ENCODE peak calls at places on chromosomes 5 and 9, in nine cellular contexts. X is IMR-90, N is thyroid gland, C is GM12891, M is heart left ventricle, D is A549, G is breast epithelium, V is body of pancreas, Q is uterus. T is an unnamed sample.

GRCh38 chr5:1461396-1461795 is 16.2 kb upstream of the SLC6A3 start:
- DNase-seq in G (no peak), M (no peak), Q (no peak), V (no peak), X (no peak), D (no peak), C (no peak), N (no peak), T (no peak)

GRCh38 chr9:133148351-133149129 is 15.2 kb downstream of the GBGT1 start:
- DNase-seq in X (peak; percentile 38), C (no peak), D (no peak), G (peak; percentile 54), Q (peak; percentile 57), N (peak; percentile 70), M (no peak), V (peak; percentile 64), T (peak; percentile 64)

GRCh38 chr9:110241491-110242321 is 14.6 kb downstream of the TXN start:
- DNase-seq in C (no peak), X (peak; percentile 39), D (peak; percentile 36), N (no peak), V (no peak), M (no peak), Q (no peak), G (no peak), T (no peak)

GRCh38 chr5:39102684-39103155 is 28.5 kb upstream of the RICTOR start:
- DNase-seq in N (no peak), C (no peak), Q (no peak), X (peak; percentile 24), D (peak; percentile 87), V (no peak), M (no peak), G (no peak), T (no peak)

GRCh38 chr5:75720882-75721281 is 3.6 kb upstream of the POC5 start:
- DNase-seq in D (no peak), X (no peak), V (no peak), C (no peak), N (no peak), Q (no peak), G (no peak), M (no peak), T (no peak)

GRCh38 chr9:86794356-86795046 is 152.8 kb downstream of the GAS1 start:
- DNase-seq in V (no peak), N (no peak), C (no peak), G (no peak), X (peak; percentile 79), Q (peak; percentile 70), D (no peak), M (no peak), T (no peak)

GRCh38 chr5:154977409-154977808 is 36.1 kb upstream of the KIF4B start:
- DNase-seq in D (peak; percentile 27), G (no peak), V (no peak), X (peak; percentile 47), N (no peak), M (no peak), C (no peak), Q (no peak), T (no peak)

GRCh38 chr5:137629646-137630045 is 106.2 kb downstream of the KLHL3 start:
- DNase-seq in X (peak; percentile 63), Q (no peak), V (peak; percentile 34), N (no peak), M (no peak), G (no peak), C (peak; percentile 52), D (peak; percentile 60), T (peak; percentile 45)

GRCh38 chr5:53063176-53063575 is 46.4 kb downstream of the MOCS2 start:
- DNase-seq in V (no peak), X (peak; percentile 43), D (no peak), C (no peak), Q (no peak), M (no peak), G (no peak), N (no peak), T (no peak)

GRCh38 chr5:54175-54730 is 37.7 kb upstream of the PLEKHG4B start:
- DNase-seq in X (no peak), D (no peak), G (no peak), M (no peak), N (no peak), V (no peak), C (no peak), Q (no peak), T (no peak)

GRCh38 chr5:115457985-115458384 is 86.6 kb downstream of the FEM1C start:
- DNase-seq in C (no peak), X (no peak), G (no peak), N (peak; percentile 43), V (peak; percentile 89), Q (no peak), M (peak; percentile 37), D (no peak), T (no peak)

GRCh38 chr5:56490971-56491468 is 257.9 kb upstream of the ANKRD55 start:
- DNase-seq in C (no peak), D (no peak), V (no peak), G (peak; percentile 87), Q (peak; percentile 27), N (peak; percentile 91), X (no peak), M (no peak), T (no peak)

GRCh38 chr5:11496127-11496719 is 408.0 kb downstream of the CTNND2 start:
- DNase-seq in N (no peak), V (no peak), G (no peak), X (no peak), D (no peak), M (peak; percentile 34), Q (no peak), C (no peak), T (no peak)

GRCh38 chr5:177382423-177383029 is 1.7 kb upstream of the SLC34A1 start:
- DNase-seq in V (peak; percentile 74), X (peak; percentile 18), C (no peak), Q (no peak), G (no peak), N (no peak), M (no peak), D (peak; percentile 59), T (no peak)

GRCh38 chr5:1208743-1209551 is 7.6 kb downstream of the SLC6A19 start:
- DNase-seq in G (no peak), C (no peak), N (peak; percentile 51), M (peak; percentile 26), D (peak; percentile 40), V (no peak), X (no peak), Q (no peak), T (peak; percentile 75)

GRCh38 chr5:54455413-54456157 is at the start of gene HSPB3:
- DNase-seq in N (no peak), V (no peak), C (no peak), D (no peak), G (no peak), M (peak; percentile 82), X (peak; percentile 45), Q (peak; percentile 54), T (no peak)

GRCh38 chr5:54460181-54460919 is 4.9 kb downstream of the HSPB3 start:
- DNase-seq in C (no peak), V (no peak), M (peak; percentile 62), X (peak; percentile 71), G (no peak), D (peak; percentile 54), Q (no peak), N (no peak), T (no peak)

GRCh38 chr5:54454602-54455001 is 897 bp upstream of the HSPB3 start:
- DNase-seq in N (no peak), G (no peak), C (no peak), V (no peak), M (no peak), Q (no peak), D (no peak), X (no peak), T (no peak)

GRCh38 chr5:54458221-54458620 is 2.7 kb downstream of the HSPB3 start:
- DNase-seq in D (no peak), N (no peak), M (no peak), X (no peak), G (no peak), Q (no peak), V (no peak), C (no peak), T (no peak)

DNA sequence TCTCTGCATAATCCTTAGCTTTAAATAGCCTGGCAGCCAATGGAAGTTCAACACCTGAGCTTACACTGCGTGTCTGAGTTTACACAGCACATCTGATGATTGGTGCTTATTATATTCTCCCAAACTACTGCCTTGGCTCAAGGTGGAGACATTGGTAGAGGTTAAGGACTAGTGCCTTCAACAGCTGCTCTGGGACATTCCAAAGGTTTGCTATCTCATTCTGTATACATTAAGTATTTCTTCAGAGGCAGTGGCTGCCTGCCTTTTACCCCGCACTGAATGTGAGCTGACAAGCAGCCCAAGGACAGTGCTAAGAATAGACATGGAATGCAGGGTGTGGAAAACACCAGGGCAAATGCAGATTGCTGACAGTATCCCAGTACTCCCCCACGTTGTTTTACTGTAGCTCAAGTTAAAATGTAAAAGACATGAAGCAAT is 1.6 kb downstream of the HSPB3 start:
- DNase-seq in M (peak; percentile 55), D (peak; percentile 85), V (peak; percentile 52), G (no peak), N (no peak), X (peak; percentile 90), C (no peak), Q (no peak), T (no peak)
- TF ChIP-seq POLR2A in M (no peak), D (no peak), V (no peak), G (no peak), N (no peak), X (no peak), C (no peak), Q (no peak), T (no peak)

DNA sequence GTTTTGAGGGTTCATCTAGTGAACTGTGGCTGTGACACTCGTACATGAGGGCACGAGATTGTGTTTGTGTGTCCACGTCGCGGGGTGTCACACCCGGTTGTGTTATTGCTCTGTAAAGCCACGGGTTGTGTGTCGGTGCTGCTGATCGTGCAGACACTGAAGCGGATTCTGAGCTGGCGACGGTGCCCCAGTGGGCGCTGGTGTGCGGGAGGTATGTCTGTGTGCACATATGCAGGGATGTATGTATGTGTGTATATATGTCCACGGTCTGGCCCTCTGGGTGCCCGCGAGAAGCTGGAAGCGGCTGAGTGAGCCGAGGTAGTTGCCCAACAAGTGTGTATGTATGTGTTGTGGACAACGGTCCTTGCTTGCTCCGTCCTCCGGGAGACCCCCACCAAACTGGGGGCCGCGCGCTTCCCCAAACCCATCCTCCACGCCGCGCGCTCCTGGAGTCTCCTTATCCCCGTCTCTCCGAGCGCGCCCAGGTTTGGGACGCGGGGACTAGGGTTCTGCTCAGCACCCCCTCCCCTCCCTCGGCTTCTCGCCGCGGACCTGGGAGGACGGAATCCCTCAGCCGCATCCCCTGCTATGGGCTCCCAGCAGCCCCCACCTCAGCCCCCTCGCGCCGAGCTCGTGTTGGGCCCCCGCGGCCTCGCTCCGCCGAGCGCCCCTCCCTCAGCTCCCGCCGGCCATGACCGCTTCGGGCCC is 578 bp downstream of the PCDH1 start:
- DNase-seq in X (no peak), Q (peak; percentile 13), C (no peak), V (no peak), D (peak; percentile 36), M (no peak), G (no peak), N (no peak), T (no peak)
- TF ChIP-seq POLR2A in X (no peak), Q (no peak), C (no peak), V (no peak), D (no peak), M (no peak), G (no peak), N (no peak), T (no peak)

GRCh38 chr5:14676320-14676719 is 11.8 kb downstream of the OTULIN start:
- DNase-seq in D (no peak), X (peak; percentile 40), V (peak; percentile 39), G (no peak), Q (no peak), N (no peak), M (peak; percentile 51), C (no peak), T (peak; percentile 88)
- TF ChIP-seq POLR2A in D (no peak), X (no peak), V (no peak), G (no peak), Q (no peak), N (no peak), M (no peak), C (no peak), T (no peak)

GRCh38 chr5:91925249-91925648 is 542.1 kb upstream of the ARRDC3 start:
- DNase-seq in X (no peak), V (no peak), Q (no peak), M (no peak), N (no peak), C (no peak), G (no peak), D (peak; percentile 11), T (no peak)
- TF ChIP-seq POLR2A in X (no peak), V (no peak), Q (no peak), M (no peak), N (no peak), C (no peak), G (no peak), D (no peak), T (no peak)